ENCODE peak calls at places on chromosomes 16 and 17, in ten cellular contexts. K is neuronal stem cell, P is left ventricle myocardium inferior, Z is cardiac muscle cell, F is OCI-LY7, O is GM12878, T is prostate gland, A is iPS DF 6.9, E is pancreas, S is IMR-90. L is an unnamed sample. For H3K4me1, the result is how much of the 10 kb centered on the place peaks cover.

GRCh38 chr16:57711993-57712392 is 17.4 kb downstream of the DRC7 start:
- DNase-seq in K (no peak), P (no peak), Z (no peak), F (no peak), O (no peak), T (no peak), A (no peak), E (no peak), S (no peak), L (no peak)

GRCh38 chr17:77440571-77440981 is 299.8 kb downstream of the SEC14L1 start:
- DNase-seq in K (no peak), P (peak), Z (no peak), F (peak), O (no peak), T (no peak), A (no peak), E (no peak), S (no peak), L (no peak)

GRCh38 chr16:3665508-3665907 is 11.0 kb downstream of the DNASE1 start:
- DNase-seq in K (no peak), P (no peak), Z (no peak), F (peak), O (no peak), T (no peak), A (no peak), E (no peak), S (no peak), L (no peak)

GRCh38 chr17:27496501-27496943 is 40.3 kb downstream of the KSR1 start:
- DNase-seq in K (no peak), P (no peak), Z (no peak), F (no peak), O (no peak), T (peak), A (no peak), E (peak), S (no peak), L (peak)

GRCh38 chr17:79332011-79332410 is 257.4 kb downstream of the ENGASE start:
- DNase-seq in K (no peak), P (no peak), Z (no peak), F (no peak), O (no peak), T (no peak), A (no peak), E (no peak), S (no peak), L (peak)

GRCh38 chr17:80372922-80373570 is 41.9 kb upstream of the ENDOV start:
- DNase-seq in K (no peak), P (no peak), Z (no peak), F (no peak), O (no peak), T (no peak), A (no peak), E (no peak), S (no peak), L (no peak)

GRCh38 chr17:65730711-65731169 is 169.3 kb upstream of the AXIN2 start:
- DNase-seq in K (no peak), P (no peak), Z (peak), F (no peak), O (no peak), T (no peak), A (no peak), E (no peak), S (no peak), L (no peak)

GRCh38 chr16:14510939-14511797 is 118.9 kb downstream of the PARN start:
- DNase-seq in K (no peak), P (no peak), Z (peak), F (no peak), O (no peak), T (no peak), A (no peak), E (no peak), S (peak), L (no peak)

GRCh38 chr17:4082136-4082924 is 60.5 kb downstream of the ZZEF1 start:
- DNase-seq in K (no peak), P (no peak), Z (no peak), F (no peak), O (no peak), T (no peak), A (no peak), E (no peak), S (no peak), L (no peak)

GRCh38 chr16:53881371-53881770 is 177.4 kb downstream of the FTO start:
- DNase-seq in K (no peak), P (no peak), Z (peak), F (no peak), O (no peak), T (no peak), A (no peak), E (no peak), S (peak), L (no peak)

GRCh38 chr16:82655315-82655714 is 28.5 kb downstream of the CDH13 start:
- DNase-seq in K (no peak), P (no peak), Z (peak), F (no peak), O (peak), T (no peak), A (no peak), E (no peak), S (peak), L (no peak)

GRCh38 chr16:50853329-50853728 is 111.4 kb downstream of the CYLD start:
- DNase-seq in K (no peak), P (no peak), Z (no peak), F (no peak), O (no peak), T (no peak), A (no peak), E (no peak), S (no peak), L (no peak)

GRCh38 chr16:79600636-79601091 is at the start of gene MAF:
- DNase-seq in K (peak), P (peak), Z (peak), F (peak), O (no peak), T (peak), A (no peak), E (peak), S (peak), L (peak)

GRCh38 chr16:3999479-3999868 is 116.8 kb downstream of the ADCY9 start:
- DNase-seq in K (no peak), P (peak), Z (peak), F (no peak), O (no peak), T (no peak), A (no peak), E (no peak), S (peak), L (peak)

GRCh38 chr16:74034862-74035261 is 261.8 kb upstream of the PSMD7 start:
- DNase-seq in K (peak), P (no peak), Z (peak), F (peak), O (no peak), T (no peak), A (no peak), E (no peak), S (peak), L (peak)

GRCh38 chr17:925846-926245 is 53.7 kb downstream of the NXN start:
- DNase-seq in K (no peak), P (no peak), Z (peak), F (no peak), O (no peak), T (no peak), A (no peak), E (no peak), S (no peak), L (no peak)

GRCh38 chr17:7897773-7898172 is 9.2 kb downstream of the CHD3 start:
- DNase-seq in K (no peak), P (no peak), Z (peak), F (no peak), O (no peak), T (no peak), A (no peak), E (no peak), S (peak), L (no peak)

GRCh38 chr17:58281511-58282011 is 826 bp upstream of the MPO start:
- DNase-seq in K (no peak), P (no peak), Z (no peak), F (no peak), O (no peak), T (no peak), A (no peak), E (no peak), S (no peak), L (peak)

GRCh38 chr17:17093764-17094163 is 51.5 kb downstream of the MPRIP start:
- DNase-seq in K (no peak), P (no peak), Z (no peak), F (no peak), O (no peak), T (no peak), A (no peak), E (no peak), S (no peak), L (no peak)
- H3K4me1 ChIP-seq in K (under half), P (half or more), Z (under half), F (under half), O (under half), T (under half), A (under half), E (under half), S (under half), L (under half)

GRCh38 chr17:38750312-38751121 is 2.0 kb upstream of the PSMB3 start:
- DNase-seq in K (peak), P (no peak), Z (no peak), F (peak), O (no peak), T (no peak), A (no peak), E (no peak), S (peak), L (peak)
- H3K4me1 ChIP-seq in K (under half), P (half or more), Z (under half), F (under half), O (under half), T (under half), A (under half), E (under half), S (under half), L (under half)

DNA sequence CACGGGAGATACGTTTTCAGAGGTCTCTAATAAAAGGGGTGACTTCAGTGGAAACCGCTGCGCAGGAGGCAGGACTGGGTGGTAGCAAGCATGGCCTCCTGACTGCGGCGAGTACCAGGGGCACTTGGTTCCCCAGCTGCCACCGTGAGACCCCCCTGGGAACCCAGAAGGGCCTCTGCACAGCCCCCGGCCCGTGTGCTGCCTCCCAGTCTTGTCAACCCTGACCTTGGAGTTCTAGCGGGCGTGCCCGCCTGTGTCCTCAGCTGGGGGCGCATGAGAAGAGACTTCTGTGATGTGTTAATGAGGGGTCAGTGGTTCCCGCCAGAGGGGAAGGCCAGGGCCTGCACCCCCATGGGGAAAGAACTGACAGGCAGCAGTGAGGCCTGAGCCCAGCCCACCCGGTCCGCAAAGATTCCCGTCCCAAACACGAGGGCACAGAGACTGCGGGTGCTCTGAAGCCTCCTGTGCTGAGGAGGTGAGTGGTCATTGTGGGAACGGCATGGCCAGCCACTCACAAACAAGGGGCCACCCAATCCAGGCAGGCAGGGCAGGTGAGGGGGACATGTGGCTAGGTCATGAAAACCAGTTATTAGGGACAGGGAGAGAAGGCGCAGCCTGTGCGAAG is 9.4 kb downstream of the ZNF276 start:
- DNase-seq in K (no peak), P (no peak), Z (no peak), F (no peak), O (no peak), T (no peak), A (no peak), E (no peak), S (no peak), L (no peak)
- H3K4me1 ChIP-seq in K (under half), P (under half), Z (under half), F (under half), O (under half), T (under half), A (under half), E (under half), S (under half), L (under half)

GRCh38 chr16:9092282-9092962 is 978 bp downstream of the HAPSTR1 start:
- DNase-seq in K (peak), P (peak), Z (no peak), F (peak), O (no peak), T (peak), A (no peak), E (peak), S (no peak), L (peak)
- H3K4me1 ChIP-seq in K (under half), P (half or more), Z (under half), F (under half), O (under half), T (under half), A (under half), E (under half), S (under half), L (under half)

GRCh38 chr16:49529646-49530045 is 156.0 kb downstream of the C16orf78 start:
- DNase-seq in K (no peak), P (no peak), Z (no peak), F (peak), O (peak), T (no peak), A (no peak), E (no peak), S (no peak), L (no peak)
- H3K4me1 ChIP-seq in K (under half), P (under half), Z (under half), F (under half), O (under half), T (under half), A (under half), E (under half), S (under half), L (under half)

GRCh38 chr16:46923513-46924295 is 39.5 kb downstream of the GPT2 start:
- DNase-seq in K (no peak), P (no peak), Z (no peak), F (no peak), O (no peak), T (no peak), A (no peak), E (no peak), S (peak), L (no peak)

GRCh38 chr16:46924402-46924801 is 40.2 kb downstream of the GPT2 start:
- DNase-seq in K (no peak), P (no peak), Z (no peak), F (no peak), O (no peak), T (no peak), A (no peak), E (no peak), S (no peak), L (no peak)

GRCh38 chr16:46920402-46921068 is 36.4 kb downstream of the GPT2 start:
- DNase-seq in K (no peak), P (no peak), Z (no peak), F (no peak), O (no peak), T (peak), A (no peak), E (peak), S (no peak), L (no peak)

GRCh38 chr16:46918905-46919792 is 35.0 kb downstream of the GPT2 start:
- DNase-seq in K (peak), P (no peak), Z (no peak), F (peak), O (peak), T (no peak), A (no peak), E (peak), S (no peak), L (no peak)

DNA sequence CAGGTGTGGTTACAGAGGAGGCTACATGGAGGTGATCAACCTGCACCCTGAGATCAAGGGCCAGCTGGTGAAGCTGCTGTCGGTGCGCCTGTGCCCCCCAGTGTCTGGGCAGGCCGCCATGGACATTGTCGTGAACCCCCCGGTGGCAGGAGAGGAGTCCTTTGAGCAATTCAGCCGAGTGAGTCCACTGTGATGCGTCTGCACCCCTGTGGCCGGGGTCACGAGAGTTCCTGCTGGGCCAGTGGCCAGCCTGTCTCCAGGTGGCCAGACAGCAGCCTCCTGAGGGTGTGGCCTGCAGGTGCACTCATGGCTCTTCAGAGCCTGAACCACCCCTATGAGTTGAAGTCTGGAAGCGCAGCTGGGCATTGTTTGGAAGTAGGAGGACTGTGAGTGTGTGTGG is 38.1 kb downstream of the GPT2 start:
- DNase-seq in K (no peak), P (no peak), Z (no peak), F (no peak), O (no peak), T (no peak), A (no peak), E (peak), S (no peak), L (no peak)
- H3K4me1 ChIP-seq in K (under half), P (under half), Z (under half), F (under half), O (under half), T (under half), A (under half), E (under half), S (under half), L (under half)

DNA sequence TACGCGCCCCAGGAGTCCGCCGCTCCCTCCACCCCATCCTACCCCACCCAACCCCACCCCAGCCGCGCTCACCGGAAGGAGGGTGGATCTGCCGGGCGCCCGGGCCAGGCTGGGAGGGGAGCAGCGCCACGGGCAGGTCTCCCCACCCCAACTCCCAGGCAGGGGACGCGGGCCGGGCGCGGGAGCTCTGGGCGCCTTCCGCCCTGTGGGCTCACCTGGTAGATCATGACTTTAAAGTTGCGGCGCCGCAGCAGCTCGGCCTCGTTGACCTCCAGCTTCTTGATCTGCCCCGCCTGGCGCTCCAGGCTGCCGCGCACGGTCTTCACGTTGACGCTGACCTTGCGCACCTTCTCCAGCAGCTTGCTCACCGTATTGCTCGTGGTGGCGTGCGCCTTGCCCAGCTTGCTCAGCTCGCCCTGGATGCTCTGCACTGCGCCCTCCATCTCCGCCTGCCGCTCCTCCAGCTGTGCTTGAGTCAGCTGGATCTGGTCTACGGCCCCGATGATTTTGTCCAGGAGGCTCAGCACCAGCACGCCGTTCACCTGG is 571 bp downstream of the CAVIN1 start:
- DNase-seq in K (no peak), P (no peak), Z (peak), F (no peak), O (no peak), T (no peak), A (no peak), E (no peak), S (peak), L (peak)
- H3K4me1 ChIP-seq in K (under half), P (half or more), Z (under half), F (under half), O (under half), T (under half), A (under half), E (under half), S (under half), L (under half)

GRCh38 chr16:72371307-72372081 is 199.5 kb upstream of the PMFBP1 start:
- DNase-seq in K (peak), P (no peak), Z (peak), F (no peak), O (no peak), T (no peak), A (peak), E (no peak), S (peak), L (peak)

GRCh38 chr16:72367841-72368240 is 195.9 kb upstream of the PMFBP1 start:
- DNase-seq in K (no peak), P (no peak), Z (no peak), F (no peak), O (no peak), T (no peak), A (no peak), E (no peak), S (no peak), L (no peak)

GRCh38 chr16:72372082-72372615 is 200.2 kb upstream of the PMFBP1 start:
- DNase-seq in K (no peak), P (no peak), Z (peak), F (no peak), O (no peak), T (no peak), A (no peak), E (no peak), S (no peak), L (no peak)

GRCh38 chr16:72372646-72373045 is 200.7 kb upstream of the PMFBP1 start:
- DNase-seq in K (no peak), P (no peak), Z (peak), F (no peak), O (no peak), T (no peak), A (no peak), E (no peak), S (no peak), L (no peak)

GRCh38 chr16:72369273-72369672 is 197.3 kb upstream of the PMFBP1 start:
- DNase-seq in K (no peak), P (no peak), Z (no peak), F (no peak), O (no peak), T (no peak), A (no peak), E (no peak), S (no peak), L (no peak)
- H3K4me1 ChIP-seq in K (under half), P (under half), Z (under half), F (under half), O (under half), T (under half), A (under half), E (under half), S (under half), L (under half)

L was measured in GM23338.